ENCODE peak calls at places on chromosomes 4 and X, in ten cellular contexts. C is tibial nerve; R is RKO; U is NCI-H524; O is mesenchymal stem cell; M is Ammon's horn; Y is stimulated activated CD8-positive, alpha-beta memory T cell treated with anti-CD3 and anti-CD28 coated beads, Interleukin-12 subunit alpha, Interleukin-12 subunit beta, amount 100 ng/mL, for 1 hour; A is A673; Z is stimulated activated CD4-positive, alpha-beta T cell treated with anti-CD3 and anti-CD28 coated beads, Interleukin-15, amount 100 ng/mL, for 1 hour; L is sciatic nerve. K is an unnamed sample.

GRCh38 chr4:113006632-113007031 is 42.8 kb upstream of the ANK2 start:
- DNase-seq in R (no peak), A (no peak), M (no peak), Z (no peak), Y (no peak), C (no peak), O (no peak), L (no peak), U (peak), K (no peak)

GRCh38 chrX:154412468-154412867 is 1.1 kb downstream of the TAFAZZIN start:
- DNase-seq in M (no peak), Y (no peak), Z (no peak), R (no peak), A (no peak), U (no peak), L (no peak), C (no peak), O (no peak), K (no peak)

GRCh38 chrX:45126158-45126557 is 74.5 kb downstream of the DIPK2B start:
- DNase-seq in Y (no peak), M (no peak), U (no peak), A (no peak), R (no peak), Z (no peak), O (no peak), C (no peak), L (no peak), K (no peak)

GRCh38 chrX:153153516-153153915 is 25.6 kb upstream of the MAGEA1 start:
- DNase-seq in C (no peak), Z (no peak), A (no peak), M (no peak), R (peak), U (no peak), L (no peak), Y (no peak), O (no peak), K (no peak)

GRCh38 chr4:120692964-120693363 is 229.6 kb downstream of the PRDM5 start:
- DNase-seq in O (peak), L (no peak), C (no peak), U (no peak), Z (no peak), Y (no peak), R (peak), A (peak), M (no peak), K (no peak)

GRCh38 chr4:79294064-79294463 is 31.8 kb downstream of the NAA11 start:
- DNase-seq in O (no peak), Y (no peak), L (no peak), C (no peak), M (no peak), Z (no peak), U (no peak), R (peak), A (no peak), K (no peak)

GRCh38 chr4:188109157-188109755 is at the start of gene TRIML2:
- DNase-seq in O (no peak), A (no peak), U (no peak), Y (no peak), L (no peak), C (no peak), R (no peak), Z (no peak), M (no peak), K (no peak)

GRCh38 chr4:156295676-156296075 is 342.0 kb upstream of the CTSO start:
- DNase-seq in Y (no peak), C (no peak), O (no peak), Z (no peak), L (no peak), R (no peak), U (no peak), M (no peak), A (no peak), K (no peak)

GRCh38 chr4:19850909-19851308 is 400.8 kb upstream of the SLIT2 start:
- DNase-seq in C (no peak), Z (no peak), U (no peak), A (peak), L (no peak), Y (no peak), O (peak), R (peak), M (no peak), K (no peak)

GRCh38 chrX:114047558-114047957 is 536.3 kb upstream of the HTR2C start:
- DNase-seq in O (no peak), U (no peak), R (no peak), M (no peak), Z (no peak), Y (no peak), A (no peak), C (no peak), L (no peak), K (no peak)

GRCh38 chr4:118676128-118676527 is 9.1 kb upstream of the METTL14 start:
- DNase-seq in A (no peak), C (no peak), O (no peak), L (no peak), Y (no peak), R (no peak), M (no peak), Z (no peak), U (no peak), K (no peak)

GRCh38 chr4:88008133-88008621 is 742 bp downstream of the PKD2 start:
- DNase-seq in A (peak), Y (no peak), C (no peak), L (peak), Z (peak), M (peak), R (peak), O (peak), U (peak), K (no peak)

GRCh38 chrX:94204524-94204923 is 530.5 kb downstream of the FAM133A start:
- DNase-seq in L (no peak), M (no peak), U (no peak), R (no peak), C (no peak), Y (no peak), Z (no peak), O (no peak), A (no peak), K (no peak)

GRCh38 chr4:87188063-87188462 is 32.4 kb downstream of the KLHL8 start:
- DNase-seq in M (no peak), R (no peak), Z (no peak), U (no peak), A (peak), O (no peak), Y (no peak), L (no peak), C (no peak), K (no peak)

GRCh38 chr4:167555338-167556022 is 321.2 kb upstream of the SPOCK3 start:
- DNase-seq in L (no peak), R (no peak), U (no peak), A (no peak), M (no peak), O (no peak), Z (no peak), C (no peak), Y (no peak), K (no peak)

GRCh38 chrX:39665830-39666518 is 431.8 kb downstream of the BCOR start:
- DNase-seq in R (no peak), A (no peak), Y (no peak), Z (no peak), C (no peak), L (no peak), O (no peak), U (no peak), M (no peak), K (no peak)

GRCh38 chrX:110477593-110478228 is 119.1 kb downstream of the RTL9 start:
- DNase-seq in L (no peak), Z (no peak), Y (no peak), C (no peak), U (no peak), M (no peak), A (no peak), O (no peak), R (peak), K (no peak)

GRCh38 chrX:30887721-30888120 is 1.3 kb downstream of the TAB3 start:
- DNase-seq in Y (no peak), R (no peak), Z (peak), C (no peak), M (no peak), U (no peak), A (no peak), L (no peak), O (no peak), K (no peak)

GRCh38 chr4:94588900-94589693 is 137.4 kb downstream of the PDLIM5 start:
- DNase-seq in A (no peak), M (no peak), Z (no peak), L (no peak), O (no peak), C (no peak), Y (no peak), U (no peak), R (no peak), K (no peak)

GRCh38 chr4:114277690-114278089 is 298.2 kb upstream of the ARSJ start:
- DNase-seq in Z (no peak), L (no peak), O (no peak), A (no peak), U (no peak), R (no peak), C (no peak), M (no peak), Y (no peak), K (no peak)

GRCh38 chr4:66741081-66741480 is 804.2 kb downstream of the CENPC start:
- DNase-seq in U (no peak), R (no peak), Y (no peak), Z (no peak), M (no peak), A (no peak), O (no peak), C (no peak), L (no peak), K (no peak)

GRCh38 chr4:168502886-168503285 is 6.0 kb downstream of the PALLD start:
- DNase-seq in A (no peak), C (no peak), R (no peak), O (no peak), U (no peak), M (no peak), L (no peak), Y (no peak), Z (no peak), K (no peak)

GRCh38 chrX:49029876-49030275 is 13.3 kb downstream of the TFE3 start:
- DNase-seq in Z (no peak), U (no peak), M (no peak), R (no peak), L (no peak), A (no peak), C (no peak), O (no peak), Y (no peak), K (no peak)

GRCh38 chrX:11363069-11363594 is 69.9 kb downstream of the AMELX start:
- DNase-seq in Y (no peak), M (peak), R (no peak), U (no peak), C (no peak), A (no peak), L (no peak), O (no peak), Z (no peak), K (no peak)